ENCODE peak calls at places on chromosomes 12 and 14, in ten cellular contexts. One of them, this sample, is unnamed.
A peak's percentile ranks its signal among the peaks of the same experiment; 100 is the strongest.

GRCh38 chr14:85917631-85918030 is 387.7 kb downstream of the FLRT2 start:
- DNase-seq in heart left ventricle: no peak
- DNase-seq in uterus: no peak
- DNase-seq in fibroblast of mammary gland: no peak
- DNase-seq in testis: no peak
- DNase-seq in CD8-positive, alpha-beta T cell: no peak
- DNase-seq in adipocyte: no peak
- DNase-seq in neuronal stem cell: no peak
- DNase-seq in left ventricle myocardium inferior: no peak
- DNase-seq in brain microvascular endothelial cell: no peak
- DNase-seq in this sample: no peak

GRCh38 chr12:91577586-91578539 is 395.2 kb upstream of the DCN start:
- DNase-seq in testis: no peak
- DNase-seq in CD8-positive, alpha-beta T cell: no peak
- DNase-seq in heart left ventricle: no peak
- DNase-seq in neuronal stem cell: no peak
- DNase-seq in fibroblast of mammary gland: peak; percentile 55
- DNase-seq in adipocyte: peak; percentile 73
- DNase-seq in uterus: no peak
- DNase-seq in brain microvascular endothelial cell: no peak
- DNase-seq in left ventricle myocardium inferior: no peak
- DNase-seq in this sample: no peak

GRCh38 chr14:96249016-96249415 is 7.0 kb upstream of the BDKRB1 start:
- DNase-seq in neuronal stem cell: no peak
- DNase-seq in left ventricle myocardium inferior: no peak
- DNase-seq in CD8-positive, alpha-beta T cell: no peak
- DNase-seq in heart left ventricle: no peak
- DNase-seq in uterus: peak; percentile 62
- DNase-seq in brain microvascular endothelial cell: peak; percentile 70
- DNase-seq in testis: no peak
- DNase-seq in adipocyte: peak; percentile 95
- DNase-seq in fibroblast of mammary gland: peak; percentile 97
- DNase-seq in this sample: no peak

GRCh38 chr12:26466709-26467108 is 271.3 kb downstream of the SSPN start:
- DNase-seq in testis: no peak
- DNase-seq in neuronal stem cell: no peak
- DNase-seq in fibroblast of mammary gland: no peak
- DNase-seq in heart left ventricle: no peak
- DNase-seq in left ventricle myocardium inferior: no peak
- DNase-seq in brain microvascular endothelial cell: no peak
- DNase-seq in uterus: no peak
- DNase-seq in CD8-positive, alpha-beta T cell: no peak
- DNase-seq in adipocyte: no peak
- DNase-seq in this sample: no peak

GRCh38 chr12:25276199-25276937 is 25.6 kb upstream of the KRAS start:
- DNase-seq in neuronal stem cell: no peak
- DNase-seq in left ventricle myocardium inferior: no peak
- DNase-seq in brain microvascular endothelial cell: peak; percentile 93
- DNase-seq in adipocyte: peak; percentile 64
- DNase-seq in CD8-positive, alpha-beta T cell: peak; percentile 11
- DNase-seq in heart left ventricle: no peak
- DNase-seq in fibroblast of mammary gland: peak; percentile 95
- DNase-seq in uterus: peak; percentile 32
- DNase-seq in testis: no peak
- DNase-seq in this sample: peak; percentile 67

GRCh38 chr12:26554332-26554731 is 278.7 kb downstream of the ITPR2 start:
- DNase-seq in CD8-positive, alpha-beta T cell: no peak
- DNase-seq in uterus: no peak
- DNase-seq in left ventricle myocardium inferior: no peak
- DNase-seq in fibroblast of mammary gland: no peak
- DNase-seq in adipocyte: no peak
- DNase-seq in neuronal stem cell: no peak
- DNase-seq in brain microvascular endothelial cell: no peak
- DNase-seq in testis: no peak
- DNase-seq in heart left ventricle: no peak
- DNase-seq in this sample: no peak

GRCh38 chr12:6839482-6840201 is 1.1 kb upstream of the GNB3 start:
- DNase-seq in fibroblast of mammary gland: no peak
- DNase-seq in heart left ventricle: no peak
- DNase-seq in neuronal stem cell: no peak
- DNase-seq in brain microvascular endothelial cell: no peak
- DNase-seq in CD8-positive, alpha-beta T cell: no peak
- DNase-seq in uterus: no peak
- DNase-seq in adipocyte: no peak
- DNase-seq in left ventricle myocardium inferior: no peak
- DNase-seq in testis: no peak
- DNase-seq in this sample: no peak

GRCh38 chr12:105724651-105725050 is 394.2 kb downstream of the C12orf75 start:
- DNase-seq in adipocyte: peak; percentile 17
- DNase-seq in neuronal stem cell: no peak
- DNase-seq in fibroblast of mammary gland: no peak
- DNase-seq in uterus: no peak
- DNase-seq in heart left ventricle: no peak
- DNase-seq in CD8-positive, alpha-beta T cell: no peak
- DNase-seq in left ventricle myocardium inferior: no peak
- DNase-seq in testis: no peak
- DNase-seq in brain microvascular endothelial cell: no peak
- DNase-seq in this sample: no peak

GRCh38 chr12:75591628-75592027 is 80.2 kb upstream of the KRR1 start:
- DNase-seq in testis: no peak
- DNase-seq in fibroblast of mammary gland: no peak
- DNase-seq in CD8-positive, alpha-beta T cell: no peak
- DNase-seq in brain microvascular endothelial cell: no peak
- DNase-seq in left ventricle myocardium inferior: no peak
- DNase-seq in uterus: no peak
- DNase-seq in neuronal stem cell: no peak
- DNase-seq in adipocyte: no peak
- DNase-seq in heart left ventricle: no peak
- DNase-seq in this sample: no peak

GRCh38 chr12:76764856-76765255 is 941 bp downstream of the ZDHHC17 start:
- DNase-seq in brain microvascular endothelial cell: peak; percentile 6
- DNase-seq in heart left ventricle: no peak
- DNase-seq in testis: peak; percentile 42
- DNase-seq in left ventricle myocardium inferior: no peak
- DNase-seq in adipocyte: peak; percentile 51
- DNase-seq in neuronal stem cell: no peak
- DNase-seq in fibroblast of mammary gland: peak; percentile 20
- DNase-seq in uterus: no peak
- DNase-seq in CD8-positive, alpha-beta T cell: no peak
- DNase-seq in this sample: no peak

GRCh38 chr14:84882830-84883229 is 647.1 kb upstream of the FLRT2 start:
- DNase-seq in uterus: no peak
- DNase-seq in testis: no peak
- DNase-seq in CD8-positive, alpha-beta T cell: no peak
- DNase-seq in adipocyte: no peak
- DNase-seq in heart left ventricle: no peak
- DNase-seq in fibroblast of mammary gland: no peak
- DNase-seq in brain microvascular endothelial cell: no peak
- DNase-seq in left ventricle myocardium inferior: no peak
- DNase-seq in neuronal stem cell: no peak
- DNase-seq in this sample: no peak

GRCh38 chr14:24329736-24330135 is 5.1 kb downstream of the ADCY4 start:
- DNase-seq in testis: peak; percentile 46
- DNase-seq in neuronal stem cell: no peak
- DNase-seq in uterus: no peak
- DNase-seq in left ventricle myocardium inferior: no peak
- DNase-seq in brain microvascular endothelial cell: no peak
- DNase-seq in adipocyte: no peak
- DNase-seq in fibroblast of mammary gland: no peak
- DNase-seq in heart left ventricle: peak; percentile 84
- DNase-seq in CD8-positive, alpha-beta T cell: peak; percentile 62
- DNase-seq in this sample: no peak

GRCh38 chr14:24332094-24332983 is 2.5 kb downstream of the ADCY4 start:
- DNase-seq in fibroblast of mammary gland: peak; percentile 50
- DNase-seq in testis: peak; percentile 79
- DNase-seq in brain microvascular endothelial cell: peak; percentile 42
- DNase-seq in heart left ventricle: no peak
- DNase-seq in neuronal stem cell: no peak
- DNase-seq in left ventricle myocardium inferior: peak; percentile 52
- DNase-seq in CD8-positive, alpha-beta T cell: peak; percentile 84
- DNase-seq in uterus: peak; percentile 55
- DNase-seq in adipocyte: peak; percentile 85
- DNase-seq in this sample: no peak

GRCh38 chr14:24330973-24331674 is 3.7 kb downstream of the ADCY4 start:
- DNase-seq in adipocyte: no peak
- DNase-seq in heart left ventricle: no peak
- DNase-seq in left ventricle myocardium inferior: no peak
- DNase-seq in testis: no peak
- DNase-seq in neuronal stem cell: no peak
- DNase-seq in brain microvascular endothelial cell: no peak
- DNase-seq in CD8-positive, alpha-beta T cell: no peak
- DNase-seq in uterus: no peak
- DNase-seq in fibroblast of mammary gland: no peak
- DNase-seq in this sample: no peak

GRCh38 chr14:24329073-24329663 is 5.7 kb downstream of the ADCY4 start:
- DNase-seq in neuronal stem cell: no peak
- DNase-seq in fibroblast of mammary gland: no peak
- DNase-seq in left ventricle myocardium inferior: no peak
- DNase-seq in uterus: no peak
- DNase-seq in CD8-positive, alpha-beta T cell: no peak
- DNase-seq in testis: no peak
- DNase-seq in adipocyte: no peak
- DNase-seq in heart left ventricle: no peak
- DNase-seq in brain microvascular endothelial cell: no peak
- DNase-seq in this sample: no peak

DNA sequence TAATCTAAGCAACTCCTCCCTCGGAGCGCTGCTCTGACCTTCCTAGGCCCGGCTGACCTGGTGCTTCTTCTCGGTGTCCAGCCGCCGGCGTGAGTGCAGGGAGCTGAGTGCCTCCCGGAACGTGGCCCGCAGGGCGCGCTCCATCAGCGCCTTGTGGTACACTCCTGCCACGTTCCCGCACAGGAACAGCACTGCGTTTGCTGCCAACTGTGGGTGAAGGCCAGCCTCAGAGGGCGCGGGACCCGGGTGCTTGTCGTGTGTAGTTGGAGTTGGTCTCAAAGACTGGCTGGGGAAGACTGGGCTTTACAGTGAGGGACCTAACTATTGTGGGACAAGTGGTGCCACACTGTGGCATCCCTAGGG is 3.2 kb downstream of the ADCY4 start:
- DNase-seq in fibroblast of mammary gland: no peak
- DNase-seq in testis: no peak
- DNase-seq in brain microvascular endothelial cell: no peak
- DNase-seq in heart left ventricle: no peak
- DNase-seq in neuronal stem cell: no peak
- DNase-seq in CD8-positive, alpha-beta T cell: no peak
- DNase-seq in left ventricle myocardium inferior: no peak
- DNase-seq in uterus: no peak
- DNase-seq in adipocyte: no peak
- DNase-seq in this sample: no peak
- H3K4me3 ChIP-seq in fibroblast of mammary gland: no peak overlapping the region
- H3K4me3 ChIP-seq in testis: no peak overlapping the region
- H3K4me3 ChIP-seq in brain microvascular endothelial cell: no peak overlapping the region
- H3K4me3 ChIP-seq in heart left ventricle: peak overlapping the region; percentile 63
- H3K4me3 ChIP-seq in neuronal stem cell: no peak overlapping the region
- H3K4me3 ChIP-seq in CD8-positive, alpha-beta T cell: no peak overlapping the region
- H3K4me3 ChIP-seq in left ventricle myocardium inferior: no peak overlapping the region
- H3K4me3 ChIP-seq in uterus: no peak overlapping the region
- H3K4me3 ChIP-seq in adipocyte: no peak overlapping the region
- H3K4me3 ChIP-seq in this sample: no peak overlapping the region

DNA sequence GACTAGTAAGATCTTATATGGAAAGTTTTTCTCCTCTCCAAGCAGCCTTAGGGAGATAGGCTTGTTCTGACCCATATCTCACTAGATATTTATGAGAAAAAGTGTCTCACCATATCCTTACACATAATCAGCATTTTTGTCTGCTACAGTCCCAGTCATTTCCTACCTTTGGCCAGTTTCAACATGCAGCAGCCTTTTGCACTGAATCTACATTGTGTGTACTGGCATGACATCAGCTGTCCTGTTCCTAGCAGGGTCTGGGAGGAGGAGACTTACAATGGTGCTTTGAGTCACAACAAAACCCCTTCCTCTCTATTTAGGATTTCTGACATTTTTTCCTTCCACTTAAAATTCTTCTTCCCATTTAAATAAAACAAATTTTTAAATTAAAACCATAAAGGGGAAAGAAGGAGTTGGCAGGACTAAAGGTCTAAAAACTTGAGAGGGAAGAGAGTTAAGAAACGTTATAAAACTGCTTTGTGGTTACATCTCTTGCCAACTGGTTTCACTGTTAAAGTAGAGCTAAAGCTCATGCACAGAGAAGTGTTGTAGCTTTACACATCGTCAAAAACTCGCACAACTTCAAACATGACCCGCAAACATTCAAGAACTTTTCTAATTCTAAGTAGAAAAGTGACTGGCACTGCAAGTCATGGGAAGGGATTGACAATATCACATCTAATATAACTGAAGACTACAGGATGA is 53.3 kb upstream of the CERS5 start:
- DNase-seq in neuronal stem cell: no peak
- DNase-seq in heart left ventricle: no peak
- DNase-seq in CD8-positive, alpha-beta T cell: no peak
- DNase-seq in testis: no peak
- DNase-seq in left ventricle myocardium inferior: no peak
- DNase-seq in brain microvascular endothelial cell: peak; percentile 50
- DNase-seq in adipocyte: peak; percentile 71
- DNase-seq in fibroblast of mammary gland: peak; percentile 82
- DNase-seq in uterus: no peak
- DNase-seq in this sample: no peak
- H3K4me3 ChIP-seq in neuronal stem cell: peak overlapping the region; percentile 64
- H3K4me3 ChIP-seq in heart left ventricle: peak overlapping the region; percentile 53
- H3K4me3 ChIP-seq in CD8-positive, alpha-beta T cell: peak overlapping the region; percentile 68
- H3K4me3 ChIP-seq in testis: peak overlapping the region; percentile 15
- H3K4me3 ChIP-seq in left ventricle myocardium inferior: peak overlapping the region; percentile 64
- H3K4me3 ChIP-seq in brain microvascular endothelial cell: peak overlapping the region; percentile 82
- H3K4me3 ChIP-seq in adipocyte: peak overlapping the region; percentile 94
- H3K4me3 ChIP-seq in fibroblast of mammary gland: peak overlapping the region; percentile 100
- H3K4me3 ChIP-seq in uterus: peak overlapping the region; percentile 43
- H3K4me3 ChIP-seq in this sample: peak overlapping the region; percentile 64

GRCh38 chr12:3202734-3203446 is 125.7 kb downstream of the TSPAN9 start:
- DNase-seq in testis: peak; percentile 72
- DNase-seq in neuronal stem cell: peak; percentile 66
- DNase-seq in uterus: peak; percentile 67
- DNase-seq in CD8-positive, alpha-beta T cell: peak; percentile 56
- DNase-seq in adipocyte: peak; percentile 85
- DNase-seq in brain microvascular endothelial cell: no peak
- DNase-seq in heart left ventricle: peak; percentile 77
- DNase-seq in left ventricle myocardium inferior: no peak
- DNase-seq in fibroblast of mammary gland: peak; percentile 40
- DNase-seq in this sample: no peak
- H3K4me3 ChIP-seq in testis: no peak overlapping the region
- H3K4me3 ChIP-seq in neuronal stem cell: no peak overlapping the region
- H3K4me3 ChIP-seq in uterus: no peak overlapping the region
- H3K4me3 ChIP-seq in CD8-positive, alpha-beta T cell: no peak overlapping the region
- H3K4me3 ChIP-seq in adipocyte: no peak overlapping the region
- H3K4me3 ChIP-seq in brain microvascular endothelial cell: no peak overlapping the region
- H3K4me3 ChIP-seq in heart left ventricle: peak overlapping the region; percentile 59
- H3K4me3 ChIP-seq in left ventricle myocardium inferior: peak overlapping the region; percentile 76
- H3K4me3 ChIP-seq in fibroblast of mammary gland: no peak overlapping the region
- H3K4me3 ChIP-seq in this sample: no peak overlapping the region

DNA sequence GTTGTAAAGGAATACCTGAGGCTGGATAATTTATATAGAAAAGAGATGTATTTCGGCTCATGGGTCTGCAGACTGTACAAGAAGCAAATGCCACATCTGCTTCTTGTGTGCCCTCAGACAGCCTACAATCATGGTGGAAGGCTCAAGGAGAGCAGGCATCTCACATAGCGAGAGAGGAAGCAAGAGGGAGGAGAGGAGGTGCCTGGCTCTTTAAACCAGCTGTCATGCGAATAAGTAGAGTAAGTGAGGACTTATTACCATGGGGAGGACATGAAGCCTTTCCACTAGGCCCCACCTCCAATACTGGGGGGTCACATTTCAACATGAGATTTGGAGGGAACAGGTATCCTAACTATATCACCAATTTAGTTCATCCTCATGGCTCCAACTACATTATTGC is 118.7 kb downstream of the ACSS3 start:
- DNase-seq in heart left ventricle: no peak
- DNase-seq in fibroblast of mammary gland: no peak
- DNase-seq in CD8-positive, alpha-beta T cell: no peak
- DNase-seq in brain microvascular endothelial cell: no peak
- DNase-seq in uterus: no peak
- DNase-seq in neuronal stem cell: no peak
- DNase-seq in left ventricle myocardium inferior: no peak
- DNase-seq in adipocyte: no peak
- DNase-seq in testis: no peak
- DNase-seq in this sample: no peak
- H3K4me3 ChIP-seq in heart left ventricle: no peak overlapping the region
- H3K4me3 ChIP-seq in fibroblast of mammary gland: no peak overlapping the region
- H3K4me3 ChIP-seq in CD8-positive, alpha-beta T cell: no peak overlapping the region
- H3K4me3 ChIP-seq in brain microvascular endothelial cell: no peak overlapping the region
- H3K4me3 ChIP-seq in uterus: no peak overlapping the region
- H3K4me3 ChIP-seq in neuronal stem cell: no peak overlapping the region
- H3K4me3 ChIP-seq in left ventricle myocardium inferior: no peak overlapping the region
- H3K4me3 ChIP-seq in adipocyte: no peak overlapping the region
- H3K4me3 ChIP-seq in testis: no peak overlapping the region
- H3K4me3 ChIP-seq in this sample: no peak overlapping the region